ENCODE peak calls at places on chromosome 6, in four cellular contexts. K is GM12878, H is ovary, F is tibial nerve. X is an unnamed sample.

GRCh38 chr6:4358414-4359107 is 223.2 kb upstream of the ECI2 start:
- DNase-seq in K (no peak), H (peak; percentile 37), F (peak; percentile 66), X (peak; percentile 88)

GRCh38 chr6:14876778-14877613 is 368.9 kb upstream of the JARID2 start:
- DNase-seq in F (no peak), K (peak; percentile 95), H (no peak), X (no peak)

GRCh38 chr6:16849280-16850210 is 88.3 kb upstream of the ATXN1 start:
- DNase-seq in K (no peak), H (no peak), F (no peak), X (peak; percentile 9)

GRCh38 chr6:137122612-137123011 is 50.8 kb downstream of the IL22RA2 start:
- DNase-seq in K (no peak), F (no peak), H (no peak), X (no peak)

GRCh38 chr6:83908813-83909212 is 49.3 kb downstream of the CYB5R4 start:
- DNase-seq in H (no peak), K (no peak), F (no peak), X (no peak)

GRCh38 chr6:25193147-25193864 is 85.9 kb upstream of the CARMIL1 start:
- DNase-seq in K (no peak), H (peak; percentile 74), F (peak; percentile 70), X (no peak)

GRCh38 chr6:163036251-163036650 is 308.5 kb downstream of the PACRG start:
- DNase-seq in K (no peak), F (no peak), H (no peak), X (no peak)

GRCh38 chr6:2875840-2876207 is 27.3 kb downstream of the SERPINB9 start:
- DNase-seq in K (no peak), F (no peak), H (no peak), X (peak; percentile 59)

GRCh38 chr6:17836298-17836697 is 129.6 kb upstream of the NUP153 start:
- DNase-seq in K (no peak), F (no peak), H (no peak), X (no peak)

GRCh38 chr6:2111162-2111677 is 134.2 kb downstream of the GMDS start:
- DNase-seq in H (no peak), K (peak; percentile 27), F (no peak), X (no peak)

GRCh38 chr6:160427312-160428068 is 79.3 kb downstream of the SLC22A3 start:
- DNase-seq in K (no peak), H (peak; percentile 53), F (peak; percentile 24), X (no peak)

GRCh38 chr6:101402618-101403002 is 9.1 kb downstream of the GRIK2 start:
- DNase-seq in F (no peak), K (no peak), H (no peak), X (no peak)

GRCh38 chr6:109015185-109015584 is 79.5 kb downstream of the SESN1 start:
- DNase-seq in K (no peak), F (no peak), H (no peak), X (no peak)

GRCh38 chr6:26411751-26412150 is 9.7 kb downstream of the BTN3A1 start:
- DNase-seq in F (no peak), K (no peak), H (no peak), X (no peak)

GRCh38 chr6:146917979-146918378 is 286.2 kb upstream of the STXBP5 start:
- DNase-seq in H (no peak), F (no peak), K (no peak), X (no peak)

GRCh38 chr6:11460001-11460668 is 77.4 kb upstream of the TMEM170B start:
- DNase-seq in F (no peak), K (peak; percentile 75), H (no peak), X (no peak)

GRCh38 chr6:41519748-41520699 is 26.2 kb upstream of the FOXP4 start:
- DNase-seq in H (no peak), K (no peak), F (no peak), X (peak; percentile 55)

DNA sequence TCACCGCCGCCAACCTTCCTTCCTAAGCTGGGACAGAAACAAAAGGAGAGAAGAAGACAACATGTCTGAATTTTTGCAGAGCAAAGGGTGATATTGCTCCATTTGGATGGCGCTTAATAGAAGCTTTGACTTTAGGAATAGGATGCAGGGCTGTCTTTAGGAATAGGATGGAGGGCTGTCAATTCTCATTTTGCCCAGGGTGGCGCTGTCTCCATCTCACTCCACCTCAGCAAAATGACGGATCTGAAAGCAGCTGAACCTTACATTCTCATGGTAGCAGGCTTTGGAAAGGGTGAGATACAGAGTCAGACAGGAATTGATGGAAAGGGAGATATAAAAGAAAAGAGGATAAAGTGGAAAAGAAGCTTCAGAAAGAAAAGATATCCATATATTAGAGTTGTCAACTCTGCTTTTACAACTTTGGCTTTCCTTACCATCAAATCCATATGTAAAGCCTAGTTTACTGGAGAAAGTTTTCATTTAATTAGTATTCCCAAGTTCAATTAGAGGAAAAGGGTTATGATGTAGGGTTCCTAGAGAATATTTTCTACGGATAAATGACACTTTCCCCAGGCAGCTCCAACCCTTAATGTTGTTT is 2.4 kb downstream of the MTCL3 start:
- DNase-seq in K (no peak), H (no peak), F (peak; percentile 41), X (peak; percentile 20)
- H3K27me3 ChIP-seq in K (peaks cover 8% of the 10 kb centered on the region), H (no peaks in the 10 kb centered on the region), F (no peaks in the 10 kb centered on the region), X (peaks cover 87% of the 10 kb centered on the region)

DNA sequence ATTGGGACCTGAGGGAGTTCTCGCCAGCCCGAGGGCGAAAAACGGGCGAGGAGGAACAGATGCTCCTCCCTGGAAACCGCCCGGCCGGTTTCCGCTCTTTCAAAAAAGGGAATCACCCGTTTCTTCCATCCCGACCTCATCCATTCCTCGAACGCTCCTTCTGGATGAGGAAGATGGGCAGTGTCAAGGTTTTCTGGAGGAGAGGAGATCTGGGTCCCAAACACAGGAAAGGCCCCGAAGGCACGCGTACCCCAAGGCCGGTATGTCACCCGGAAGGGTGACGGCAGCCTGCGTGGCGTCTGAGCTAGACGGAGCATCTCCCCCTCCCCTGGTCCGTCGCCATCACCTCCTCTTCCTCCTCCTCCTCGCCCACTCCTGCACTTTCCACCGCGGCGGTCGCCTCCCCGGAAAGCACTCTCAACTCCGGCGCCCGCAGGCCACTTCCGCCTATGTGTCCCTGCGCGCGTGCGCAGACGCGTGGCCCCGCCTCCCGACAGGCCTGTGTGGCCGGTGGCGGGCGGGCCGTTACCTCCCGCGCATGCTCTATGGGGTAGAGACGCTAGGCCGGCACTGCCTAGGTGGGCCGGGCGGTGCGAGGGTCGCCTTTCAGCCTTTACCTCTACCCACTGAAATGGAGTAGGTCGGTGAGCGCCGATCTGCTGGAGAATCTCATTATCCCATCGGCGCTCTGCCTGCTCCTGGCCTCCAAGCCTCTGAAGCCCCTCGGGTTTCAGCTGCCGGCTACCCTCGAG is at the start of gene SLC35B3:
- DNase-seq in H (peak; percentile 96), F (peak; percentile 91), K (peak; percentile 69), X (peak; percentile 96)
- TF ChIP-seq POLR2A in H (peak; percentile 78), F (peak; percentile 71), K (peak; percentile 96), X (peak; percentile 95)

GRCh38 chr6:53338304-53338703 is 10.4 kb downstream of the ELOVL5 start:
- DNase-seq in K (no peak), F (no peak), H (no peak), X (no peak)

GRCh38 chr6:53339424-53339823 is 9.3 kb downstream of the ELOVL5 start:
- DNase-seq in K (no peak), H (no peak), F (no peak), X (no peak)

GRCh38 chr6:53333439-53334408 is 15.0 kb downstream of the ELOVL5 start:
- DNase-seq in K (no peak), H (no peak), F (no peak), X (no peak)

GRCh38 chr6:53335224-53335994 is 13.3 kb downstream of the ELOVL5 start:
- DNase-seq in H (no peak), F (no peak), K (peak; percentile 88), X (peak; percentile 70)

DNA sequence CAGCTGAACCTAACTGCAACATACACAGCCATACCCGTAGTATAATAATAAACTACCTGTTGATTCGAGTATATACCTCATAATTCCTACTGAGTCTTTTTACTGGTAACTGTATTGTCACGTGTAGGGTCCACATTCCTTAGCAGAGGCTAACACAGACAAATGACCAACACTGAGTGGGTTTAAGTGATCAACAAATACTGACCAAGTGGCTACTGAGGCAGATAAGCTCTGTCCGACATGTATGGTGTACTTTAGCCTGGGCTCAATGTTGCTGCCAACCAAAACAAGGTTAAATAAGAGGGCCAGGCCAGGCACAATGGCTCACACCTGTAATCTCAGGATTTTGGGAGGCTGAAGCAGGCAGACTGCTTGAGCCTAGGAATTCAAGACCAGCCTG is 12.7 kb downstream of the ELOVL5 start:
- DNase-seq in K (no peak), H (no peak), F (no peak), X (no peak)
- H3K4me3 ChIP-seq in K (peak overlapping the region; percentile 72), H (no peak overlapping the region), F (no peak overlapping the region), X (no peak overlapping the region)

DNA sequence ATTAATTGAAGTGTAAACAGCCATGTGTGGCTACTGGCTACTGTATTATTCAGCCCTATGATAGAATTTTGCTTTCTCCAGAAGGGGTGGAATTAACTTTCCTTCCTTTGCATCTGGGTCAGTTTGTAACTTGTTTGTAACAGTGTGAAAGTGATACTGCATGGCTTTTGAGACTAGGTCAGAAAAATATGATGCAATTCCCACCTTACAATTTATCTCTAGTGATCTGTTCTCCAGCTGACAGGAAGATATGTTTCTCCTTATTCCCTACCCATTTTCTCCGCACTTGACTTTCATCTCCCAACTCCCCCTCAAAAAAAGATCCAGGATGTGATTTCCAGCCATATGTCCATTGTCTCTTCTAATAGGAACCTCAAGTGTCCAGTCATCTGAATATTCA is 2.6 kb upstream of the MOCS1 start:
- DNase-seq in F (no peak), H (no peak), K (no peak), X (no peak)
- H3K27me3 ChIP-seq in F (no peaks in the 10 kb centered on the region), H (no peaks in the 10 kb centered on the region), K (no peaks in the 10 kb centered on the region), X (no peaks in the 10 kb centered on the region)

DNA sequence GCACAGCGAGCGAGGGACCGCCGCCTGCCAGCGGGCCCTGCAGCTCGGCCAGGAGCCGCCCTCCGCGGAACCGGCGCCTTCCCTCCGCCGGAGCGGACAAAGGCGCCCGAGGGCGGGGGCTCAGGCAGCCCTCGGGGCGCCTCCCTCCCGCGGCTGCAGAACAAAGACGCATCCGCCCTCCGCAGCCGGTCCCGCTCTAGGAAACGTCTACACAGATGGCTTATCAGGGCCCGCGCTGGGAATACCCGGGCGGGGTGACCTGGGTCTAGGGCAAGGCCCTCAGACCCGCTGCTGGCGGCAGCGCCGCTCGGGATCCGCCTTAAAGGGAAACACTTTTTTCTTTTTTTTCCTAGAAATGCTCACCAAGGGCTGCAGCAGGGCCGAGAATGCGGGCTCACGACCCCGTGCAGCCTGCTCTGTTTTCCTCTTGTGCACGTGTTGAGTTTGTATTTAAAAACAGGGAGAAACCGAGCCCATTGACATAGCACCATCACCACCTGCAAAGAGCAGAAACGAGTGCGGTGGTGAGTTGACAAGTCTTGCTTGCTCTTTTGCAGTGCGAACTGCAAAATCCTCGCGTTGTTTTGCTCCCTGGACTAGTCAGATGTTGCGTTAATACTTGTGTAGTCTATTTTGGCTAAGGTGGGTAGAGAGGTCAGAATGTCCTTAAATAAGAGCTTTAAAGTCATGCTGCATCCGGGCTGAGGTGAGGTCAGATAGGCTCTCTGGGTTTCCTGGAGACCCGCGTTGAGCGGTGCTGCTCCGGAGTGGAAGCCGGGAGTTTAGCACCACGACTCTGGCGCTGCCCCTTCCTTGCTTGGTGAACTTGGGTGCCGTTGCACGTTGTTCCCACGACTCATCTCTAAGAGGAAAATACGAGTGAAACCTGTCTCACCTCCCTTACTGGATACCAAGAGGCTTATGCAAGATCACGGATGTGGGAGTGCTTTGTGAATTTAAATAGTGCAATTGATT is 1.1 kb upstream of the RPS6KA2 start:
- DNase-seq in F (no peak), K (no peak), H (peak; percentile 65), X (peak; percentile 69)
- TF ChIP-seq POLR2A in F (no peak), K (no peak), H (no peak), X (no peak)

X was measured in transverse colon.